ENCODE peak calls at places on chromosomes 7 and 10, in six cellular contexts. F is HepG2, Q is K562, I is H1, A is GM12891, W is SK-N-SH. E is an unnamed sample.

GRCh38 chr10:58791137-58791536 is 278.5 kb downstream of the BICC1 start:
- DNase-seq in F (no peak), A (no peak), I (no peak), W (no peak), Q (no peak), E (no peak)

GRCh38 chr10:924524-924859 is 7.0 kb downstream of the LARP4B start:
- DNase-seq in Q (no peak), W (no peak), F (no peak), A (no peak), I (no peak), E (no peak)

GRCh38 chr10:110498087-110498981 is 627 bp downstream of the DUSP5 start:
- DNase-seq in I (peak), Q (peak), A (no peak), F (no peak), W (peak), E (no peak)

GRCh38 chr10:101244321-101245050 is 15.2 kb upstream of the LBX1 start:
- DNase-seq in I (no peak), F (no peak), A (no peak), Q (no peak), W (no peak), E (no peak)

GRCh38 chr10:29160110-29160669 is 128.7 kb upstream of the LYZL1 start:
- DNase-seq in Q (no peak), W (no peak), I (no peak), F (peak), A (no peak), E (no peak)

GRCh38 chr7:117202511-117202910 is 120.3 kb downstream of the WNT2 start:
- DNase-seq in W (no peak), Q (no peak), A (no peak), F (no peak), I (no peak), E (no peak)

GRCh38 chr7:76364198-76364584 is 5.4 kb upstream of the YWHAG start:
- DNase-seq in Q (no peak), W (no peak), F (no peak), I (no peak), A (no peak), E (no peak)

GRCh38 chr10:89845541-89846275 is 144.3 kb downstream of the KIF20B start:
- DNase-seq in Q (no peak), A (no peak), W (no peak), F (no peak), I (no peak), E (no peak)

GRCh38 chr7:105796365-105796764 is 80.0 kb downstream of the ATXN7L1 start:
- DNase-seq in A (no peak), I (no peak), W (no peak), Q (no peak), F (no peak), E (no peak)

DNA sequence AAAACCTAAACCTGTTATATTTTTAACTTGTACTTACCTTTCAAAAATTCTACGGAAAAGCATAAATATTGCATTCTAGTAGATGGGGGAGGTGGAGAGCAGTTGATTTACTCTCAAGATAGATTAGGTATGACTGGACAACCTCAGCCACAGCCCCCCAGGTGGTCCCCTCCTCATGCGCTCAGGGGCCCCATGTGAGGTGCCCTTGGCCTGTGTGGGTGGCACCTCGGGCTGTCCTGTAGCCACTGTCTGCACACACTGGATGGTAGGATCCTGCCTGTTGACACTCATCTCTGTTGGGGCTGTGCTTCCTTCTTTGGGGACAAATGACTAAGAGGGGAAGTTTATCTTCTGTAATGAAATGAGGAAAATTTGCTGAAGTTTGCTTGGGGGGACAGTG is 53.7 kb upstream of the ANTXRL start:
- DNase-seq in I (peak), A (no peak), Q (no peak), F (no peak), W (no peak), E (no peak)
- TF ChIP-seq TAF1 in I (no peak), A (no peak), Q (no peak), F (no peak), W (no peak), E (no peak)

GRCh38 chr10:27912241-27912640 is 86.6 kb downstream of the ODAD2 start:
- DNase-seq in A (no peak), F (no peak), I (no peak), W (no peak), Q (no peak), E (no peak)
- TF ChIP-seq TAF1 in A (no peak), F (no peak), I (no peak), W (no peak), Q (no peak), E (no peak)

GRCh38 chr7:35712563-35713226 is 17.8 kb upstream of the HERPUD2 start:
- DNase-seq in A (no peak), Q (no peak), F (no peak), I (no peak), W (no peak), E (no peak)

GRCh38 chr7:35714862-35715261 is 19.9 kb upstream of the HERPUD2 start:
- DNase-seq in F (no peak), A (no peak), I (no peak), Q (no peak), W (no peak), E (no peak)

GRCh38 chr7:35716038-35716803 is 21.3 kb upstream of the HERPUD2 start:
- DNase-seq in W (peak), F (no peak), I (no peak), Q (no peak), A (no peak), E (no peak)

GRCh38 chr7:35717013-35717412 is 22.1 kb upstream of the HERPUD2 start:
- DNase-seq in F (no peak), W (no peak), Q (no peak), I (no peak), A (no peak), E (no peak)

DNA sequence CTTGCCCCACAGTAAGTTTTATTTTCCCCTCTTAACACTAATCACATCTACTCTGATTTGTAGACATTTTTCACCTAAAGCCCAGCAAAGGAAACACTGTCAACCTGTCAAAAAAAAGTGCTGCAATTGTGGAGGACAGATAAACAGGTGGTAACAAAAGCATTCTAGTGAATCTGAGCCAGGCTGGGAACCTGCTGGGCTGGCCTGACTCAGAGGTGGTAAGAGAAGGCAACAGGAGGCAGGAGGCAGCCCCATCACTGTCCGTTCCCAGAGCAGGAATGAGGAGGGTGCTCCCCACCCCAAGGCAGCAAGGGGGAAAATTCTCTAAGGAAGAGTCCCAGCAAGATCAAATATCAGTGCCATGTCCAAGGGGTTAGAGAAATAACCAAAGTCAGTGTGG is 19.5 kb upstream of the HERPUD2 start:
- DNase-seq in F (no peak), A (no peak), W (no peak), Q (no peak), I (no peak), E (no peak)
- TF ChIP-seq TAF1 in F (no peak), A (no peak), W (no peak), Q (no peak), I (no peak), E (no peak)

DNA sequence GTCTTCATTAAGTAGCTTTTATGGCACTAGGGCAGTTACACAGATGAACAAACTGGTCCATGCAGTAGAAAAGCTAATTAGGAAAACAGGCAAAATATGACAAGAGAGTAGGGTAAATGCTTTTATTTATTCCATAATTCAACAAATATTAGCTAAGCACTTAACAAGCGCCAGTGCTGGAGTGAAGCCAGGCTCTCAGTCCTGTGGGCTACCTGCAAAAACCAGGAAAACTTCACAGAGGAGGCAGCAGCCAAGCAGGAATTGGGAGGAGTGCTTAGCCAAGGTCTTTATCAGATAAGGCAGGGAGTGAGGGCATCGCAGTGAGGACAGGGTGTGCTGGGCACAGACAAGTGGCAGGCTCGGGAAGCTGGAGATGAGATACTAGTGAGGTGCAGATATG is 4.9 kb upstream of the KAT6B start:
- DNase-seq in W (no peak), I (no peak), A (no peak), F (no peak), Q (no peak), E (no peak)
- TF ChIP-seq TAF1 in W (no peak), I (no peak), A (no peak), F (no peak), Q (no peak), E (no peak)

GRCh38 chr10:97598407-97599271 is 9.1 kb downstream of the C10orf62 start:
- DNase-seq in W (no peak), Q (no peak), A (no peak), F (no peak), I (no peak), E (no peak)

GRCh38 chr10:97593423-97593822 is 3.9 kb downstream of the C10orf62 start:
- DNase-seq in I (no peak), A (no peak), F (no peak), Q (no peak), W (no peak), E (no peak)

GRCh38 chr10:97597778-97598177 is 8.3 kb downstream of the C10orf62 start:
- DNase-seq in A (no peak), I (no peak), Q (no peak), W (no peak), F (peak), E (no peak)

GRCh38 chr10:97599272-97599619 is 9.7 kb downstream of the C10orf62 start:
- DNase-seq in Q (no peak), W (no peak), A (no peak), I (no peak), F (no peak), E (no peak)

GRCh38 chr10:97596101-97597055 is 6.9 kb downstream of the C10orf62 start:
- DNase-seq in Q (no peak), A (no peak), I (no peak), W (peak), F (peak), E (no peak)
- TF ChIP-seq TAF1 in Q (no peak), A (no peak), I (no peak), W (no peak), F (no peak), E (no peak)

GRCh38 chr7:149856-150636 is 42.3 kb upstream of the FAM20C start:
- DNase-seq in A (no peak), F (no peak), I (peak), Q (no peak), W (peak), E (no peak)
- TF ChIP-seq TAF1 in A (no peak), F (no peak), I (no peak), Q (no peak), W (no peak), E (no peak)

DNA sequence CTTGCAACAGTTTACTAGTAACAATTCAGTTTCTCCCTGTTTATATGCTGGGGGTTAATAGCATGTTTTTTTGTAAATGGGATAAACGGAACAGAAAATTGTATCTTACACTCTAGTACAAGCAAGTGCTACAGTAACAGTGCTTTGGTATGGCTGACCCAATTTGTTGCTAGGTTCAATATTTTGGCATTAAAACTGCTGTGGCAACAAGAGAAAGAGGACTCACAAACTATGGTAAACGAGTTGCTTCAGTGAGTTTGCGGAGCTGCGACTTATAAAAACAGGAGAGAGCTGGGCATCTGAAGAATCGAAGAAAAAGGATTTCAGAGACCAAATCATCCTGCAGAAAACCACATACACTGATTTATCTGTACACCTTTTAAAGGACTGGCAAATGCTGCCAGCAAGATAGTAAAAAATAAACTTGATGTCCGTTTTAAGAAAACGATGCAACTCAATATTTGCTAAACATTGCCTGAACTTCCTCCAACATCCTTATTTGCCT is 2.2 kb downstream of the GLUD1 start:
- DNase-seq in W (no peak), F (no peak), A (no peak), I (no peak), Q (no peak), E (no peak)
- TF ChIP-seq TAF1 in W (no peak), F (peak), A (no peak), I (no peak), Q (no peak), E (no peak)

GRCh38 chr10:2048337-2048973 is 311.1 kb upstream of the ADARB2 start:
- DNase-seq in I (no peak), A (no peak), W (no peak), F (no peak), Q (no peak), E (no peak)
- TF ChIP-seq TAF1 in I (no peak), A (no peak), W (no peak), F (no peak), Q (no peak), E (no peak)

GRCh38 chr10:47152861-47153349 is 147.1 kb upstream of the GDF10 start:
- DNase-seq in Q (peak), F (no peak), A (no peak), W (no peak), I (no peak), E (no peak)
- TF ChIP-seq TAF1 in Q (no peak), F (no peak), A (no peak), W (no peak), I (no peak), E (no peak)

E was measured in GM12892.